ENCODE peak calls at places on chromosomes 3 and 15, in five cellular contexts. V, I, J, S and F are unnamed samples. For H3K79me2, the result is how much of the 10 kb centered on the place peaks cover.

GRCh38 chr15:83516935-83517334 is 69.8 kb downstream of the SH3GL3 start:
- DNase-seq in V (no peak), I (no peak), J (peak), S (peak), F (no peak)

GRCh38 chr3:196916995-196917394 is 25.3 kb downstream of the NCBP2 start:
- DNase-seq in V (no peak), I (no peak), J (no peak), S (no peak), F (no peak)

GRCh38 chr15:51908312-51908711 is 63.3 kb downstream of the LEO1 start:
- DNase-seq in V (no peak), I (no peak), J (peak), S (peak), F (no peak)

GRCh38 chr3:192607798-192608197 is 119.5 kb downstream of the FGF12 start:
- DNase-seq in V (no peak), I (no peak), J (no peak), S (no peak), F (no peak)

GRCh38 chr15:80990955-80991354 is 1.3 kb upstream of the MESD start:
- DNase-seq in V (no peak), I (no peak), J (no peak), S (peak), F (no peak)

GRCh38 chr3:18153571-18154173 is 271.5 kb downstream of the SATB1 start:
- DNase-seq in V (no peak), I (no peak), J (peak), S (peak), F (peak)

GRCh38 chr15:66996099-66996498 is 69.3 kb upstream of the SMAD3 start:
- DNase-seq in V (no peak), I (no peak), J (no peak), S (peak), F (no peak)

GRCh38 chr15:39669671-39670070 is 88.8 kb downstream of the THBS1 start:
- DNase-seq in V (no peak), I (no peak), J (no peak), S (no peak), F (no peak)

GRCh38 chr3:143098032-143098764 is 21.4 kb upstream of the CHST2 start:
- DNase-seq in V (no peak), I (no peak), J (peak), S (no peak), F (no peak)

GRCh38 chr15:75751901-75752300 is 39.3 kb upstream of the CSPG4 start:
- DNase-seq in V (no peak), I (no peak), J (no peak), S (no peak), F (no peak)

GRCh38 chr3:148999806-149000205 is 8.5 kb downstream of the GYG1 start:
- DNase-seq in V (no peak), I (no peak), J (peak), S (no peak), F (peak)

DNA sequence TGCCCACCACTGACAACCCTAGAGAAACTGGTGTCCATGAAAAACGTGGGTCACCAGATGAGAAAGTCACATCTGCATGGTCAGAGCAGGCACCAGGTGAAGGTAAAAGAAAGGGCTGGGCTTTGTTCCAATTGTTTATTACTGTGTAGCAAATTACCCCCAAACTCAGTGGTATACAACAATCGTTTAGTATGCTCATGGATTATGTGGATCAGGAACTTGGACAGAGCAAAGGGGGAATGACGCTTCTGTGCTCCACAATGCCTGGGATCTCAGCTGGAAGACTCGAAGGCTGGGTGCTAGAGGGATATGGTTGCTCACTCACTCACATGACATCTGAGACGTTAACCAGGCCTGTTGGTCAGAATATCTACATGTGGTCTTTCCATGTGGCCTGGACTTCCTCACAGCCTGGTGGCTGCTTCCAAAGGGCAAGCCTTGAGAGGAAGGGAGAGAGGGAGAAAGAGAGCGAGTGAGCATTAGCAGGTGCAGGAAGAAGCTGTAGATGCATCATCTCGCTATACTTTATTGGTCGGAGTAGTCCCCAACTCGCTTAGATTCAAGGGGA is 44.9 kb downstream of the LPP start:
- DNase-seq in V (no peak), I (no peak), J (no peak), S (no peak), F (no peak)
- H3K79me2 ChIP-seq in V (half or more), I (half or more), J (half or more), S (half or more), F (under half)

DNA sequence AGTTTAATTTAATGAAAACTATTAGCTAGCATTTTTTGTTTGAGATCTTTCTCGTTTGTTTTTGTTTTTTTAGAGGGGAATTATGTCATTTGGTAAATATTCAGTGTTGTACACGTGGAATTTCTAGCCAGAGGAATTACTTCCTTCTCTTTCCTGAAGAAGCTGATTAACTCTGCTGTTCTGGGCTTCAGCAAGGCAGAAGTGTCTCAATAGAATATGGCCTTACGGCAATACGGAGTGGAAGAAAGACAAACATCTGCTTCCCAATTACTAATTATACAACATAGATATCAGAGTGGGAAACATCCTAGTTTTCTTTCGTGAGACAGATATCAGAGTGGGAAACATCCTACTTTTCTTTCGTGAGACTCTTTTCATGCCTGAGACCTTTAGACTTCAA is 11.9 kb downstream of the P3H2 start:
- DNase-seq in V (no peak), I (no peak), J (no peak), S (no peak), F (no peak)
- H2AFZ ChIP-seq in V (no peak), I (no peak), J (no peak), S (peak), F (no peak)

DNA sequence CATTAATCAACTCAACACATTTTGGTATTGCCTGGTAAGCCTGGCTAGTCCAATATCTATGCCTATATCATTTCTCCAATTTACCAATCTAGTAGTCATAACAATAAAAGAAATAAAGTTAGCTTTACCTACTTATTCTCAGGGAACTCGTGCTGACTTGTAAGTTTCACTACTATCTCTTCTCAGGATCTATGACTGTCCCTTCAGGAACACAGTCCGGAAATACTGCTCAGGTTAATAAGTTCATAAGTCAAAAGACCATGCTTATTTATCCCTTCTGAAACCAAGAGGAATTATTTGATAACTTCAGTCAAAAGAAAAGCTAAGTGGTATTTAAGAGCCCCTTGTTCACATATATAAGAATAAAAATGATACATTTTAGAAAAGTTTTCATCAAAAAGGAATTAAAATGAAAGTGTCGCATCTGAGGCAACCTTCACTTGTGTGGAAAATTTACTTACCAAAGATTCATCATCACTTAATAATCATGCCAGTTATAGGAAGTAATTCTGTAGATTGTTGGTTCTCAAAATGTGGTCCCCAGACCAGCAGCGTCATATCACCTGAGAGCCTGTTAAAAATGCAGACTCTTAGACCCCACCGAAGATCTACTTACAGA is 15.5 kb upstream of the THRB start:
- DNase-seq in V (no peak), I (no peak), J (no peak), S (no peak), F (no peak)
- H3K79me2 ChIP-seq in V (under half), I (under half), J (under half), S (under half), F (under half)

GRCh38 chr3:156516951-156517350 is 38.0 kb downstream of the SSR3 start:
- DNase-seq in V (no peak), I (no peak), J (no peak), S (peak), F (no peak)
- H2AFZ ChIP-seq in V (no peak), I (no peak), J (no peak), S (no peak), F (no peak)